ENCODE peak calls at places on chromosomes 13 and 19, in nine cellular contexts. One of them, this sample, is unnamed.

GRCh38 chr19:14006766-14007562 is 844 bp upstream of the RFX1 start:
- DNase-seq in CD4-positive, alpha-beta memory T cell: no peak
- DNase-seq in HAP-1: peak; percentile 89
- DNase-seq in transverse colon: no peak
- DNase-seq in fibroblast of pulmonary artery: no peak
- DNase-seq in mammary epithelial cell: no peak
- DNase-seq in BE2C: peak; percentile 86
- DNase-seq in kidney epithelial cell: no peak
- DNase-seq in right cardiac atrium: peak; percentile 90
- DNase-seq in this sample: no peak

GRCh38 chr19:43674630-43674982 is 4.6 kb upstream of the PLAUR start:
- DNase-seq in fibroblast of pulmonary artery: peak; percentile 58
- DNase-seq in transverse colon: no peak
- DNase-seq in right cardiac atrium: no peak
- DNase-seq in HAP-1: no peak
- DNase-seq in kidney epithelial cell: no peak
- DNase-seq in mammary epithelial cell: peak; percentile 64
- DNase-seq in BE2C: no peak
- DNase-seq in CD4-positive, alpha-beta memory T cell: no peak
- DNase-seq in this sample: no peak

GRCh38 chr13:36857273-36857672 is 38.3 kb downstream of the RFXAP start:
- DNase-seq in mammary epithelial cell: no peak
- DNase-seq in kidney epithelial cell: no peak
- DNase-seq in CD4-positive, alpha-beta memory T cell: no peak
- DNase-seq in right cardiac atrium: no peak
- DNase-seq in HAP-1: no peak
- DNase-seq in BE2C: no peak
- DNase-seq in fibroblast of pulmonary artery: no peak
- DNase-seq in transverse colon: no peak
- DNase-seq in this sample: no peak

GRCh38 chr13:112588490-112589297 is 741 bp upstream of the TUBGCP3 start:
- DNase-seq in mammary epithelial cell: no peak
- DNase-seq in fibroblast of pulmonary artery: no peak
- DNase-seq in transverse colon: no peak
- DNase-seq in CD4-positive, alpha-beta memory T cell: no peak
- DNase-seq in right cardiac atrium: no peak
- DNase-seq in HAP-1: no peak
- DNase-seq in kidney epithelial cell: no peak
- DNase-seq in BE2C: no peak
- DNase-seq in this sample: no peak

GRCh38 chr13:37640499-37640898 is 41.9 kb upstream of the POSTN start:
- DNase-seq in BE2C: no peak
- DNase-seq in mammary epithelial cell: peak; percentile 21
- DNase-seq in fibroblast of pulmonary artery: peak; percentile 91
- DNase-seq in HAP-1: peak; percentile 15
- DNase-seq in CD4-positive, alpha-beta memory T cell: no peak
- DNase-seq in right cardiac atrium: no peak
- DNase-seq in kidney epithelial cell: peak; percentile 32
- DNase-seq in transverse colon: no peak
- DNase-seq in this sample: peak; percentile 2

GRCh38 chr19:54156953-54157352 is 2.6 kb downstream of the LENG1 start:
- DNase-seq in fibroblast of pulmonary artery: no peak
- DNase-seq in CD4-positive, alpha-beta memory T cell: no peak
- DNase-seq in transverse colon: no peak
- DNase-seq in kidney epithelial cell: no peak
- DNase-seq in BE2C: no peak
- DNase-seq in mammary epithelial cell: no peak
- DNase-seq in HAP-1: no peak
- DNase-seq in right cardiac atrium: no peak
- DNase-seq in this sample: no peak

GRCh38 chr13:94309997-94310842 is 169.3 kb downstream of the DCT start:
- DNase-seq in fibroblast of pulmonary artery: peak; percentile 94
- DNase-seq in mammary epithelial cell: peak; percentile 81
- DNase-seq in right cardiac atrium: no peak
- DNase-seq in BE2C: no peak
- DNase-seq in kidney epithelial cell: peak; percentile 37
- DNase-seq in CD4-positive, alpha-beta memory T cell: no peak
- DNase-seq in HAP-1: no peak
- DNase-seq in transverse colon: no peak
- DNase-seq in this sample: no peak

GRCh38 chr13:94232956-94233355 is 246.5 kb downstream of the DCT start:
- DNase-seq in BE2C: no peak
- DNase-seq in right cardiac atrium: no peak
- DNase-seq in mammary epithelial cell: no peak
- DNase-seq in kidney epithelial cell: no peak
- DNase-seq in CD4-positive, alpha-beta memory T cell: no peak
- DNase-seq in HAP-1: no peak
- DNase-seq in fibroblast of pulmonary artery: peak; percentile 56
- DNase-seq in transverse colon: no peak
- DNase-seq in this sample: no peak

GRCh38 chr13:45199716-45200115 is 1.1 kb downstream of the KCTD4 start:
- DNase-seq in transverse colon: no peak
- DNase-seq in CD4-positive, alpha-beta memory T cell: no peak
- DNase-seq in BE2C: no peak
- DNase-seq in HAP-1: no peak
- DNase-seq in mammary epithelial cell: no peak
- DNase-seq in kidney epithelial cell: no peak
- DNase-seq in right cardiac atrium: no peak
- DNase-seq in fibroblast of pulmonary artery: no peak
- DNase-seq in this sample: no peak

GRCh38 chr13:75226092-75226491 is 255.9 kb downstream of the TBC1D4 start:
- DNase-seq in kidney epithelial cell: no peak
- DNase-seq in CD4-positive, alpha-beta memory T cell: no peak
- DNase-seq in right cardiac atrium: no peak
- DNase-seq in fibroblast of pulmonary artery: no peak
- DNase-seq in HAP-1: no peak
- DNase-seq in transverse colon: no peak
- DNase-seq in BE2C: no peak
- DNase-seq in mammary epithelial cell: peak; percentile 14
- DNase-seq in this sample: no peak

GRCh38 chr19:3572132-3572854 is 451 bp upstream of the HMG20B start:
- DNase-seq in transverse colon: peak; percentile 100
- DNase-seq in right cardiac atrium: peak; percentile 100
- DNase-seq in mammary epithelial cell: peak; percentile 100
- DNase-seq in HAP-1: peak; percentile 100
- DNase-seq in kidney epithelial cell: peak; percentile 98
- DNase-seq in fibroblast of pulmonary artery: peak; percentile 100
- DNase-seq in CD4-positive, alpha-beta memory T cell: peak; percentile 100
- DNase-seq in BE2C: peak; percentile 100
- DNase-seq in this sample: peak; percentile 100

GRCh38 chr19:18280247-18281081 is 958 bp downstream of the JUND start:
- DNase-seq in mammary epithelial cell: peak; percentile 72
- DNase-seq in HAP-1: peak; percentile 70
- DNase-seq in transverse colon: peak; percentile 87
- DNase-seq in right cardiac atrium: peak; percentile 80
- DNase-seq in kidney epithelial cell: no peak
- DNase-seq in fibroblast of pulmonary artery: peak; percentile 75
- DNase-seq in CD4-positive, alpha-beta memory T cell: peak; percentile 87
- DNase-seq in BE2C: peak; percentile 84
- DNase-seq in this sample: peak; percentile 83

GRCh38 chr13:51618626-51619025 is 34.4 kb downstream of the WDFY2 start:
- DNase-seq in BE2C: no peak
- DNase-seq in right cardiac atrium: no peak
- DNase-seq in fibroblast of pulmonary artery: peak; percentile 54
- DNase-seq in kidney epithelial cell: peak; percentile 26
- DNase-seq in HAP-1: no peak
- DNase-seq in mammary epithelial cell: peak; percentile 79
- DNase-seq in CD4-positive, alpha-beta memory T cell: no peak
- DNase-seq in transverse colon: no peak
- DNase-seq in this sample: no peak

GRCh38 chr19:40702337-40703012 is 12.0 kb upstream of the NUMBL start:
- DNase-seq in CD4-positive, alpha-beta memory T cell: no peak
- DNase-seq in BE2C: peak; percentile 91
- DNase-seq in right cardiac atrium: peak; percentile 36
- DNase-seq in mammary epithelial cell: no peak
- DNase-seq in HAP-1: peak; percentile 48
- DNase-seq in kidney epithelial cell: no peak
- DNase-seq in transverse colon: no peak
- DNase-seq in fibroblast of pulmonary artery: peak; percentile 39
- DNase-seq in this sample: no peak

GRCh38 chr13:113745059-113745458 is 14.0 kb upstream of the TMEM255B start:
- DNase-seq in CD4-positive, alpha-beta memory T cell: no peak
- DNase-seq in mammary epithelial cell: no peak
- DNase-seq in HAP-1: no peak
- DNase-seq in BE2C: no peak
- DNase-seq in kidney epithelial cell: no peak
- DNase-seq in transverse colon: no peak
- DNase-seq in right cardiac atrium: no peak
- DNase-seq in fibroblast of pulmonary artery: no peak
- DNase-seq in this sample: no peak

GRCh38 chr13:110910013-110910890 is 4.6 kb downstream of the ANKRD10 start:
- DNase-seq in right cardiac atrium: no peak
- DNase-seq in mammary epithelial cell: no peak
- DNase-seq in transverse colon: peak; percentile 59
- DNase-seq in CD4-positive, alpha-beta memory T cell: no peak
- DNase-seq in HAP-1: no peak
- DNase-seq in kidney epithelial cell: no peak
- DNase-seq in BE2C: no peak
- DNase-seq in fibroblast of pulmonary artery: no peak
- DNase-seq in this sample: peak; percentile 68
- H3K4me3 ChIP-seq in right cardiac atrium: no peak overlapping the region
- H3K4me3 ChIP-seq in mammary epithelial cell: no peak overlapping the region
- H3K4me3 ChIP-seq in transverse colon: no peak overlapping the region
- H3K4me3 ChIP-seq in CD4-positive, alpha-beta memory T cell: no peak overlapping the region
- H3K4me3 ChIP-seq in HAP-1: no peak overlapping the region
- H3K4me3 ChIP-seq in kidney epithelial cell: no peak overlapping the region
- H3K4me3 ChIP-seq in BE2C: no peak overlapping the region
- H3K4me3 ChIP-seq in fibroblast of pulmonary artery: no peak overlapping the region
- H3K4me3 ChIP-seq in this sample: no peak overlapping the region

GRCh38 chr13:76813874-76814273 is 72.3 kb downstream of the KCTD12 start:
- DNase-seq in transverse colon: peak; percentile 76
- DNase-seq in BE2C: peak; percentile 24
- DNase-seq in kidney epithelial cell: no peak
- DNase-seq in right cardiac atrium: no peak
- DNase-seq in HAP-1: no peak
- DNase-seq in CD4-positive, alpha-beta memory T cell: no peak
- DNase-seq in fibroblast of pulmonary artery: no peak
- DNase-seq in mammary epithelial cell: no peak
- DNase-seq in this sample: peak; percentile 89

GRCh38 chr13:76812971-76813691 is 73.1 kb downstream of the KCTD12 start:
- DNase-seq in right cardiac atrium: peak; percentile 83
- DNase-seq in HAP-1: no peak
- DNase-seq in transverse colon: no peak
- DNase-seq in mammary epithelial cell: no peak
- DNase-seq in fibroblast of pulmonary artery: peak; percentile 66
- DNase-seq in BE2C: no peak
- DNase-seq in kidney epithelial cell: no peak
- DNase-seq in CD4-positive, alpha-beta memory T cell: no peak
- DNase-seq in this sample: no peak

GRCh38 chr13:76815344-76815743 is 70.9 kb downstream of the KCTD12 start:
- DNase-seq in mammary epithelial cell: no peak
- DNase-seq in BE2C: no peak
- DNase-seq in transverse colon: no peak
- DNase-seq in HAP-1: no peak
- DNase-seq in fibroblast of pulmonary artery: no peak
- DNase-seq in kidney epithelial cell: no peak
- DNase-seq in CD4-positive, alpha-beta memory T cell: no peak
- DNase-seq in right cardiac atrium: no peak
- DNase-seq in this sample: no peak

GRCh38 chr13:76812206-76812882 is 73.9 kb downstream of the KCTD12 start:
- DNase-seq in kidney epithelial cell: no peak
- DNase-seq in mammary epithelial cell: no peak
- DNase-seq in transverse colon: no peak
- DNase-seq in CD4-positive, alpha-beta memory T cell: no peak
- DNase-seq in BE2C: peak; percentile 24
- DNase-seq in HAP-1: no peak
- DNase-seq in fibroblast of pulmonary artery: no peak
- DNase-seq in right cardiac atrium: peak; percentile 62
- DNase-seq in this sample: no peak

DNA sequence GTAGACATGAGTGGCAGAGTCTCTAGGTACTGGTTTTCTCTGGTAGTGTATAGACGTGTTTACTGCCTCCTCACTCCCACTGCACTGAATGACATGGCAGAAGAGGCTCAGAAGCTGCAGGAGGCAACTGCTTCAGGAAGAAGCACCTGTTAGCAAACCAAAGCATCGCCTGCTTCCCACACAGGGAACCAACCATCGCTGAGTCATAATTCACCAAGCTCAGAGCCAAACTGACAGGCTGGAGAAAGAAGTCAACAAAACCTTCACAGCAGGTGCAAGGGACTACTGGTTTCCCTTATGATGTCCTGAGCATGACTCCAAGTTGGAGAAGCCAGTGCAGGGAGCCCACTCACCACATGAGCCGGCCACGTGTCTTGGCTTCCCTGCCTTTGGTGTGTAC is 69.8 kb downstream of the KCTD12 start:
- DNase-seq in fibroblast of pulmonary artery: no peak
- DNase-seq in HAP-1: no peak
- DNase-seq in kidney epithelial cell: no peak
- DNase-seq in mammary epithelial cell: no peak
- DNase-seq in BE2C: no peak
- DNase-seq in transverse colon: no peak
- DNase-seq in right cardiac atrium: no peak
- DNase-seq in CD4-positive, alpha-beta memory T cell: no peak
- DNase-seq in this sample: no peak
- H3K4me3 ChIP-seq in fibroblast of pulmonary artery: no peak overlapping the region
- H3K4me3 ChIP-seq in HAP-1: no peak overlapping the region
- H3K4me3 ChIP-seq in kidney epithelial cell: no peak overlapping the region
- H3K4me3 ChIP-seq in mammary epithelial cell: no peak overlapping the region
- H3K4me3 ChIP-seq in BE2C: no peak overlapping the region
- H3K4me3 ChIP-seq in transverse colon: no peak overlapping the region
- H3K4me3 ChIP-seq in right cardiac atrium: no peak overlapping the region
- H3K4me3 ChIP-seq in CD4-positive, alpha-beta memory T cell: no peak overlapping the region
- H3K4me3 ChIP-seq in this sample: no peak overlapping the region

DNA sequence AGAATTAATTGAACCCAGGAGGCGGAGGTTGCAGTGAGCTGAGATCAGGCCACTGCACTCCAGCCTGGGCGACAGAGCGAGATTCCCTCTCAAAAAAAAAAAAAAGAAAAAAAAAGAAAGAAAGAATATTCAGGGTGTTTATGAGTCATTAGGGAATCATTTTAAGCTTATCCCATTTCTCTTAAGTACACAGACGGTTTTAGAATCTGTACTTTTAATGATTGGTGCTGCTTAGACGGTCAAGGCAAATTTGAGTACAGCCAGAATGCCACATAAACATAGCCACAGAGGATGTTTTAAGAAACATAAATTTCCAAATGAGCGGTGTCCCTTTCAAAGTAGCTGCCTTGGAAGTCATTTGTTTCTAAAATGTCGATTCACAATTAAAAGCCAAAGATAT is 2.6 kb downstream of the SPRYD7 start:
- DNase-seq in HAP-1: no peak
- DNase-seq in CD4-positive, alpha-beta memory T cell: no peak
- DNase-seq in BE2C: no peak
- DNase-seq in transverse colon: no peak
- DNase-seq in mammary epithelial cell: no peak
- DNase-seq in fibroblast of pulmonary artery: no peak
- DNase-seq in right cardiac atrium: no peak
- DNase-seq in kidney epithelial cell: no peak
- DNase-seq in this sample: no peak
- H3K4me3 ChIP-seq in HAP-1: no peak overlapping the region
- H3K4me3 ChIP-seq in CD4-positive, alpha-beta memory T cell: no peak overlapping the region
- H3K4me3 ChIP-seq in BE2C: no peak overlapping the region
- H3K4me3 ChIP-seq in transverse colon: no peak overlapping the region
- H3K4me3 ChIP-seq in mammary epithelial cell: no peak overlapping the region
- H3K4me3 ChIP-seq in fibroblast of pulmonary artery: no peak overlapping the region
- H3K4me3 ChIP-seq in right cardiac atrium: no peak overlapping the region
- H3K4me3 ChIP-seq in kidney epithelial cell: no peak overlapping the region
- H3K4me3 ChIP-seq in this sample: no peak overlapping the region

DNA sequence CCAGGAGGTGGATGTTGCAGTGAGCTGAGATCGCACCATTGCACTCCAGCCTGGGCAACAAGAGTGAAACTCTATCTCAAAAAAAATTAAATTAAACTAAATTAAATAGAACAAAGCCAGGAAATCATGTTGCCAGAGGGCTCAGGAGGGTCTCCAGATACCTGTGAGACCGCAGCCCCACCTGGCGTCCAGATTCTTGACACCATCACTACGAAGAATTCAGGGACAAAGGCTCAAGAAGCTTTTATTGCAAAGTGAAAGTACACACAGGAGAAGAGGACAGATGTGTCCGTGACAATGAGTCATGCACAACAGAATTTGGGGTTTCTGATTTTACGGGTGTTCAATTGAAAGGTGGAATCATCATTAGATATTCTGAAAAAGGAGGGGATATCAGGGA is 76.6 kb downstream of the STOML3 start:
- DNase-seq in HAP-1: peak; percentile 25
- DNase-seq in mammary epithelial cell: no peak
- DNase-seq in transverse colon: no peak
- DNase-seq in fibroblast of pulmonary artery: no peak
- DNase-seq in BE2C: no peak
- DNase-seq in right cardiac atrium: no peak
- DNase-seq in CD4-positive, alpha-beta memory T cell: no peak
- DNase-seq in kidney epithelial cell: no peak
- DNase-seq in this sample: peak; percentile 33
- H3K4me3 ChIP-seq in HAP-1: no peak overlapping the region
- H3K4me3 ChIP-seq in mammary epithelial cell: no peak overlapping the region
- H3K4me3 ChIP-seq in transverse colon: no peak overlapping the region
- H3K4me3 ChIP-seq in fibroblast of pulmonary artery: no peak overlapping the region
- H3K4me3 ChIP-seq in BE2C: no peak overlapping the region
- H3K4me3 ChIP-seq in right cardiac atrium: no peak overlapping the region
- H3K4me3 ChIP-seq in CD4-positive, alpha-beta memory T cell: no peak overlapping the region
- H3K4me3 ChIP-seq in kidney epithelial cell: no peak overlapping the region
- H3K4me3 ChIP-seq in this sample: no peak overlapping the region

This sample was measured in small intestine.